ENCODE peak calls at places on chromosome 2, in six cellular contexts. S is Peyer's patch, Z is HepG2, G is tibial nerve, D is heart left ventricle, M is stomach. O is an unnamed sample.

GRCh38 chr2:15456343-15456742 is 104.8 kb downstream of the NBAS start:
- DNase-seq in S (no peak), Z (no peak), G (no peak), D (no peak), M (no peak), O (no peak)

GRCh38 chr2:226661789-226662545 is 137.7 kb downstream of the IRS1 start:
- DNase-seq in S (no peak), Z (no peak), G (no peak), D (peak; percentile 41), M (no peak), O (peak; percentile 87)

GRCh38 chr2:237701033-237701858 is 73.9 kb downstream of the LRRFIP1 start:
- DNase-seq in S (peak; percentile 47), Z (no peak), G (no peak), D (no peak), M (no peak), O (no peak)

GRCh38 chr2:202141319-202141947 is 68.4 kb downstream of the KIAA2012 start:
- DNase-seq in S (no peak), Z (no peak), G (no peak), D (no peak), M (no peak), O (no peak)

GRCh38 chr2:65305899-65306298 is 78.3 kb downstream of the ACTR2 start:
- DNase-seq in S (no peak), Z (no peak), G (no peak), D (no peak), M (no peak), O (no peak)

GRCh38 chr2:85755122-85756027 is 1.6 kb downstream of the ATOH8 start:
- DNase-seq in S (peak; percentile 48), Z (no peak), G (no peak), D (no peak), M (no peak), O (no peak)

GRCh38 chr2:3543023-3543683 is 15.0 kb downstream of the RNASEH1 start:
- DNase-seq in S (no peak), Z (no peak), G (no peak), D (no peak), M (no peak), O (no peak)

GRCh38 chr2:213806125-213806726 is 522.0 kb downstream of the SPAG16 start:
- DNase-seq in S (no peak), Z (peak; percentile 9), G (no peak), D (no peak), M (no peak), O (no peak)

GRCh38 chr2:108574332-108574731 is 40.1 kb downstream of the LIMS1 start:
- DNase-seq in S (no peak), Z (no peak), G (no peak), D (no peak), M (no peak), O (no peak)

GRCh38 chr2:108570416-108570815 is 36.1 kb downstream of the LIMS1 start:
- DNase-seq in S (no peak), Z (no peak), G (no peak), D (no peak), M (no peak), O (no peak)

GRCh38 chr2:108573070-108573469 is 38.8 kb downstream of the LIMS1 start:
- DNase-seq in S (no peak), Z (no peak), G (no peak), D (no peak), M (no peak), O (no peak)

GRCh38 chr2:108575132-108575966 is 41.1 kb downstream of the LIMS1 start:
- DNase-seq in S (no peak), Z (no peak), G (no peak), D (no peak), M (no peak), O (no peak)

DNA sequence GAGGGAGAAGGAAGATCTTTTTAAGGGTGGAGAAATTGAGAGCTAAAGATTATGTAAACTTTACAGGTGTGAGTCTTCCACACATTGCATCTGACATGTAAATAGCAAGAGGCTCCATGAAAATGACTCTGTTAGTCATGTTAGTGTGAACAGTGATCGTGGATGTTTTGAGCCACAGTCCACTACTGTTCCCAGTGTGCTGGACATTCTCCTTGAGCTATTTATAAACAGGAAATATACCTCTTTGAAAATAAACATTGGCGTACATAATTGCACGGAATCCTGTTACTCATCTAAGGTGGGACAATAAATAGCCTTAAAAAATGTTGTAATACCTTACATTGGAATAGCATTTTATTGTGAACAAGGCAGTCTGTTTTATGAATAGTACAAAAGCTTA is 37.0 kb downstream of the LIMS1 start:
- DNase-seq in S (no peak), Z (no peak), G (no peak), D (no peak), M (no peak), O (no peak)
- H3K4me1 ChIP-seq in S (no peaks in the 10 kb centered on the region), Z (peaks cover 29% of the 10 kb centered on the region), G (peaks cover 18% of the 10 kb centered on the region), D (no peaks in the 10 kb centered on the region), M (peaks cover 36% of the 10 kb centered on the region), O (no peaks in the 10 kb centered on the region)

DNA sequence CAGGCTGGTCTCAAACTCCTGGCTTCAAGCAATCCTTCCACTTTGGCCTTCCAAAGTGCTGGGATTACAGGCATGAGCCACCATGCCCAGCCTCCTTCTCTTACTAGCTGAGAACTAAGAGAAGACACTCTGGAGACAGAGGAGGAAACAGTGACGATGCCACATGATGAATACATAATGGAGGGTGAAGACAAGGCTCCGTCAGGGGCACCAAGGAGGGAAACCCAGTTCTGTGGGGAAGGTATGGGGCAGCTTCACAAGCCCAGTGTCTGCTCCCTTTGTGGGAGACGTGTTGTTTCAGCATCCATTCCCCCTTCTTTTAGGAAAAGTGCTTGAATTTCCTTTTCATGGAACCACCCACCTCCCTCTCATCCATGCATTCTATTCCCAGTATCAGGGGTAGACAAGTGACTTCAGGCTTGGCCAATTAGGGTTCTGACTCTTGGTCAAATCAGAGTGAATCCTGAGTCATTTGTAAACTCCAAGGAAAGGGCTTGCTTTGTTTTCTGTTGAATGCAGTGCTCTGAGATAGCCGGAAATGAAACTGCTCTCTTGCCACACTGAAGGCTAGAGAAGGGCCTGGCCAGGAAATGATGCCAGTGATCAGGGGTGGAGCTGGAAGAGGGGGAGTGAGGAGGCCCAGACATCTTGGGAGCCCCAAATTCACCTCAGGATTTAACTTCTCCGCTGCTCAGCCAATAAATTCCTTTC is 23.7 kb downstream of the TMEM127 start:
- DNase-seq in S (peak; percentile 79), Z (no peak), G (no peak), D (peak; percentile 55), M (peak; percentile 34), O (no peak)
- TF ChIP-seq POLR2A in S (no peak), Z (no peak), G (no peak), D (no peak), M (no peak), O (no peak)

DNA sequence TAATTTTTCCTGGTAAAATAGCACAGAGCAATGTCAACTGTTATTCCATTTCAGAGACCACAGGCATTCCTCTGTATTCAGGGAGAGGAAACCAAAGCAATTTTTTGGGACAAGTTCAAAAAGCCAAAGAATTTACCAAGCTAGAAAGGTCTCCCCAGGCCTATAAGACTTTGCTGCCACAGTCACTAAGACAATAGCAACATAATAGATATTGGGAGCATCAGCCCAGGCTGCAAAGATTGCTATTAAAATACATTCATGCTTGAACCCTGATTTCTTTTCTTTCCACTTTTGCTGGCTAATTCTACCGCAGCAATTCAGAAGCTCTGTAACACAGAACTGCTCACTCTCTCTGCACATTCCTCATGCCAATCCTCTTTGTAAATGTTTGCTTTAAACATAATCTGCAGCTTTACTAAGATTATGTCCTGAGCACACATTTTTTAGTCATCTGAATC is 76.3 kb downstream of the CLHC1 start:
- DNase-seq in S (no peak), Z (no peak), G (no peak), D (no peak), M (no peak), O (no peak)
- H3K4me1 ChIP-seq in S (peaks cover 3% of the 10 kb centered on the region), Z (peaks cover 40% of the 10 kb centered on the region), G (peaks cover 27% of the 10 kb centered on the region), D (no peaks in the 10 kb centered on the region), M (peaks cover 62% of the 10 kb centered on the region), O (peaks cover 16% of the 10 kb centered on the region)

GRCh38 chr2:125885340-125885739 is 770.6 kb upstream of the GYPC start:
- DNase-seq in S (no peak), Z (no peak), G (no peak), D (no peak), M (no peak), O (no peak)
- TF ChIP-seq POLR2A in S (no peak), Z (no peak), G (no peak), D (no peak), M (no peak), O (no peak)

DNA sequence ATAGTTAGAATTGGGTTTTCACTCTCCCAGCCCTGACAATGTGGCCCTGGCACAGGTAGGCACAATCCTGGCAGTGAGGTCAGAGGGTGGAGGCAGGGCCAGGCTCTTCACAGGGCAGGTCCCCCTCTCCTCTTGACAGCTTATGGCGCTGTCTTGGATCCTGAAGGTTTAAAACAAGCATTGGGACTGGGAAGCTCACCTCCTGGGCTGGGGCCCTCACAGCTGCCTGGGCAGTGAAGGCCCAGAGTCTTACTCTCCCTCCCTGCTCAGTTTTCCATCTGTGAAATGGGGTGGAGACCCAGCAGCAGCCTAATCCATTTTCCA is 23.3 kb downstream of the LBH start:
- DNase-seq in S (no peak), Z (no peak), G (no peak), D (no peak), M (no peak), O (no peak)
- H3K4me1 ChIP-seq in S (peaks cover 4% of the 10 kb centered on the region), Z (no peaks in the 10 kb centered on the region), G (peaks cover 19% of the 10 kb centered on the region), D (peaks cover 58% of the 10 kb centered on the region), M (peaks cover 21% of the 10 kb centered on the region), O (peaks cover 8% of the 10 kb centered on the region)

O was measured in uterus.